ENCODE peak calls at places on chromosomes 13 and 19, in seven cellular contexts. I is body of pancreas, Q is fibroblast of lung, X is astrocyte of the spinal cord, W is progenitor cell of endocrine pancreas, M is heart left ventricle, E is choroid plexus epithelial cell. J is an unnamed sample.

GRCh38 chr13:83879431-83880171 is 2.7 kb downstream of the SLITRK1 start:
- DNase-seq in I (no peak), Q (peak; percentile 24), X (no peak), W (no peak), M (no peak), E (no peak), J (no peak)

GRCh38 chr13:46751811-46752635 is 44.9 kb downstream of the ESD start:
- DNase-seq in I (no peak), Q (peak; percentile 72), X (peak; percentile 43), W (no peak), M (no peak), E (peak; percentile 18), J (no peak)

GRCh38 chr19:35142531-35143230 is 374 bp upstream of the FXYD7 start:
- DNase-seq in I (peak; percentile 75), Q (no peak), X (no peak), W (peak; percentile 49), M (no peak), E (peak; percentile 40), J (peak; percentile 83)

GRCh38 chr19:4803736-4804695 is 12.5 kb downstream of the FEM1A start:
- DNase-seq in I (peak; percentile 54), Q (peak; percentile 28), X (peak; percentile 43), W (peak; percentile 73), M (peak; percentile 70), E (peak; percentile 47), J (peak; percentile 80)

GRCh38 chr13:98598043-98598442 is 21.1 kb upstream of the STK24 start:
- DNase-seq in I (no peak), Q (no peak), X (no peak), W (no peak), M (no peak), E (peak; percentile 44), J (no peak)

GRCh38 chr19:41478875-41479756 is 36.2 kb downstream of the ERICH4 start:
- DNase-seq in I (no peak), Q (no peak), X (no peak), W (no peak), M (no peak), E (no peak), J (no peak)

GRCh38 chr13:23656637-23657036 is 86.4 kb downstream of the TNFRSF19 start:
- DNase-seq in I (no peak), Q (peak; percentile 95), X (peak; percentile 81), W (no peak), M (peak; percentile 52), E (peak; percentile 83), J (peak; percentile 52)

GRCh38 chr13:63389756-63390155 is 1974.1 kb upstream of the PCDH20 start:
- DNase-seq in I (no peak), Q (no peak), X (no peak), W (no peak), M (no peak), E (no peak), J (no peak)

GRCh38 chr13:80382576-80382975 is 41.6 kb upstream of the SPRY2 start:
- DNase-seq in I (no peak), Q (no peak), X (no peak), W (no peak), M (no peak), E (no peak), J (no peak)

GRCh38 chr13:110419391-110419791 is 112.3 kb downstream of the COL4A2 start:
- DNase-seq in I (no peak), Q (peak; percentile 95), X (peak; percentile 87), W (no peak), M (no peak), E (no peak), J (no peak)

GRCh38 chr19:5822181-5822844 is 17.2 kb downstream of the FUT6 start:
- DNase-seq in I (peak; percentile 38), Q (no peak), X (no peak), W (no peak), M (no peak), E (no peak), J (no peak)

GRCh38 chr13:37453246-37453645 is 145.3 kb downstream of the POSTN start:
- DNase-seq in I (no peak), Q (peak; percentile 47), X (no peak), W (no peak), M (no peak), E (peak; percentile 59), J (no peak)

GRCh38 chr13:106612688-106613087 is 44.8 kb upstream of the ARGLU1 start:
- DNase-seq in I (peak; percentile 29), Q (no peak), X (no peak), W (no peak), M (peak; percentile 41), E (peak; percentile 80), J (no peak)

GRCh38 chr13:97762141-97762540 is 191.3 kb upstream of the IPO5 start:
- DNase-seq in I (no peak), Q (no peak), X (no peak), W (no peak), M (no peak), E (no peak), J (no peak)

GRCh38 chr13:87123987-87124784 is 547.0 kb upstream of the SLITRK5 start:
- DNase-seq in I (no peak), Q (peak; percentile 100), X (peak; percentile 99), W (no peak), M (peak; percentile 28), E (peak; percentile 100), J (no peak)

DNA sequence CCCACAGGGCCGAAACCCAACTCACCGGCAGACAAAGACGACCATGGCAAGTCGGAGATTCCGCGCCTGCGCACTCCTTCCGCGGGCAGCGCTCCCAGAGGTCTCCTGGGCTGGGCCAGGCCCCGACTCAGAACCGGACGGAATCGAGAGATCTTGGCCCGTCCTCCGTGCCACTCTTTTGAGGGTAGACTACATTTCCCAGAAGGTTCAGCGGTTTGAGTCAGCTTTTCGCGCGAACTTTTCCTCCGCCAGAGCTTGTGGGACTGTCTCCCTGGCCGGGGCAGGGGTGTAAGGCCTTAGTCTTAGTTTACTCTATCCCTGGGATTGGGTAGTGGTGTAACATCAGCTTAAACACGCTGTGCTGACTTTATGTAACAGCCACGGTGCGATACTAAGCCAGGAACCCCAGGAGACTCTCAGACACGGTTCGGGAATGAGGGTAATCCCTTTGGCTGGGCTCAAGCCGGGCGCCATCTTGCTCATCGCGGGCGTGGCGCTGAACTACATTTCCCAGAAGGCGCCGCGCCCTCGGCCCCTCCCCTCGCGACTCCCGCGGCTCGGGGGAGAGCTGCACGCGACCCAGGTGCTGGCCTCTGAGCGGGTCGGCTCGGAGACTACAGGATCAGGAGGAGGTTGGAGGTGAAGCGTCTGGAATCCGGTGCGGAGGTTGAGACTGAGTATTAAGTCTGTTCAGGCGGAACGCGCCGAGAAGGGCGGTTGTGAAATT is at the start of gene ZNF260:
- DNase-seq in I (peak; percentile 95), Q (peak; percentile 97), X (peak; percentile 98), W (peak; percentile 91), M (peak; percentile 98), E (peak; percentile 99), J (peak; percentile 90)
- TF ChIP-seq CTCF in I (no peak), Q (peak; percentile 4), X (no peak), W (no peak), M (no peak), E (no peak), J (no peak)

GRCh38 chr19:29014857-29015436 is 198.0 kb downstream of the UQCRFS1 start:
- DNase-seq in I (no peak), Q (no peak), X (no peak), W (no peak), M (no peak), E (no peak), J (no peak)
- TF ChIP-seq CTCF in I (no peak), Q (no peak), X (no peak), W (no peak), M (no peak), E (no peak), J (no peak)

GRCh38 chr13:44565881-44566280 is 10.2 kb downstream of the TSC22D1 start:
- DNase-seq in I (no peak), Q (peak; percentile 77), X (peak; percentile 32), W (no peak), M (no peak), E (peak; percentile 33), J (no peak)

GRCh38 chr13:44557986-44558385 is 18.1 kb downstream of the TSC22D1 start:
- DNase-seq in I (no peak), Q (no peak), X (no peak), W (no peak), M (no peak), E (no peak), J (no peak)

GRCh38 chr13:44566601-44567000 is 9.5 kb downstream of the TSC22D1 start:
- DNase-seq in I (no peak), Q (no peak), X (no peak), W (no peak), M (no peak), E (no peak), J (no peak)

DNA sequence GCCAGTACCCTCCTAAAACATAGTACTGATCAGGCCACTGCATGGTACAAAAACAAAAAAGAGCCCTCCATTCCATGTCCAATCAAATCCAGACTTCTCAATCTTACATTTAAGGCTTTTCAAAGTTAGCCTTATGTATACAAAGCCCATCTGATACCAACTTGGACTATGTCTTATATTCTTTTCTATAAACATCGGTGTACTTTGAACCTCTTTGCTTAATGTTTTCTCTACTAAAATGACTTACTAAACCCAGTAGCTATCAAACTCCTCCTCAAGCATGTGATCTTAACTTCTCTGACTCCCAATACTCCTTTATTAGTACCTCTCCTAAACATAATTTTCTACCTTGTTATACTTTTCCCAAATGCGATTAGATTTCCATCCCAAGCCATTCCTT is 14.8 kb downstream of the TSC22D1 start:
- DNase-seq in I (no peak), Q (no peak), X (no peak), W (no peak), M (no peak), E (no peak), J (no peak)
- TF ChIP-seq CTCF in I (no peak), Q (no peak), X (no peak), W (no peak), M (no peak), E (no peak), J (no peak)

GRCh38 chr13:26718872-26719271 is 41.7 kb downstream of the GPR12 start:
- DNase-seq in I (no peak), Q (no peak), X (no peak), W (no peak), M (no peak), E (no peak), J (no peak)

GRCh38 chr13:26721251-26721939 is 39.2 kb downstream of the GPR12 start:
- DNase-seq in I (no peak), Q (no peak), X (peak; percentile 10), W (no peak), M (no peak), E (peak; percentile 25), J (no peak)

GRCh38 chr13:26718146-26718545 is 42.4 kb downstream of the GPR12 start:
- DNase-seq in I (no peak), Q (no peak), X (no peak), W (no peak), M (no peak), E (no peak), J (no peak)

GRCh38 chr13:26716984-26717383 is 43.6 kb downstream of the GPR12 start:
- DNase-seq in I (no peak), Q (no peak), X (no peak), W (no peak), M (no peak), E (no peak), J (no peak)

DNA sequence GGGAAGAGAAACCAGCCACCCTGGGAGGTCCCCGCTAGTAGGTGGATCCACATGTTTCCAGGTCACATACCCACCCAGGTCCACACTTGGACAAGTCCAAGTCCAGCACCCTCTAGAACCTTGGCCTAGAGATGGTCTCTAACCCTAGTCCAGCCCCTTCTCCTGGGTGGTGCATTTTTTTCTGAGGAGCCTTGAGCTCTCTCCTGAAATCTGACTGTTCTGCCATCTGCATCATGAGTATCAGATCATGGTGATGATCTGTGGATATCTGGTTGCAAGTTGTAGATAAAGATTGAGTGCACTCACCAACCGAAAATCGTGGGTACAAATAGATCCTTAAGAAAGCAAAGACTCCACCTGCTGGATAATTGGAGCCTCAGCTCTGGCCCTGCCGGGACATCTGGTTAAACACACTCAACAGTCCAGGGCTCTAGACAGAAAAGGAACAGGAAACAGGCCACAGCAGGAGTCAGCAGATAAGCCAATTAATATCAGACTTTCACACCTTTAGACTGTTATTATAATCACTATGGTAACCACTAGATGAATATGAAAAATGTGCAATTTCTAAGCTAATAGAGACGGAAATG is 41.1 kb downstream of the GPR12 start:
- DNase-seq in I (no peak), Q (no peak), X (no peak), W (no peak), M (no peak), E (peak; percentile 37), J (no peak)
- TF ChIP-seq CTCF in I (no peak), Q (no peak), X (peak; percentile 18), W (no peak), M (no peak), E (peak; percentile 48), J (no peak)

J was measured in GM13977.